ENCODE peak calls at places on chromosomes 3 and 15, in seven cellular contexts. W, Z, G, V, K, Q and P are unnamed samples.

GRCh38 chr3:16174389-16174788 is at the start of gene GALNT15:
- DNase-seq in Z (peak; percentile 82), W (no peak), Q (peak; percentile 83), V (peak; percentile 68), G (no peak), K (no peak), P (no peak)

GRCh38 chr3:61928776-61929175 is 367.4 kb downstream of the PTPRG start:
- DNase-seq in Z (no peak), Q (no peak), V (no peak), W (no peak), G (no peak), K (no peak), P (no peak)

GRCh38 chr15:77865106-77865630 is 212.3 kb downstream of the TBC1D2B start:
- DNase-seq in G (no peak), Q (no peak), V (no peak), K (no peak), W (no peak), Z (no peak), P (no peak)

GRCh38 chr3:101995371-101996046 is 146.2 kb downstream of the NFKBIZ start:
- DNase-seq in Q (no peak), G (no peak), Z (no peak), W (no peak), K (no peak), V (no peak), P (no peak)

GRCh38 chr3:45488581-45488980 is 100.2 kb downstream of the LARS2 start:
- DNase-seq in Z (no peak), G (no peak), W (no peak), K (no peak), V (no peak), Q (no peak), P (no peak)

GRCh38 chr3:10342781-10343180 is 21.9 kb upstream of the SEC13 start:
- DNase-seq in V (no peak), K (no peak), Q (no peak), Z (no peak), W (no peak), G (no peak), P (no peak)

GRCh38 chr3:9769426-9770275 is at the start of gene CAMK1:
- DNase-seq in K (no peak), Q (peak; percentile 76), G (no peak), V (peak; percentile 21), Z (peak; percentile 92), W (peak; percentile 32), P (peak; percentile 53)

GRCh38 chr3:54858386-54858785 is 69.5 kb downstream of the LRTM1 start:
- DNase-seq in V (no peak), W (no peak), K (no peak), Q (no peak), Z (no peak), G (no peak), P (no peak)

GRCh38 chr3:126557415-126557745 is 1.4 kb downstream of the C3orf22 start:
- DNase-seq in Z (peak; percentile 8), G (peak; percentile 6), Q (no peak), V (no peak), W (no peak), K (no peak), P (no peak)

GRCh38 chr3:47643092-47643491 is 64.4 kb upstream of the CSPG5 start:
- DNase-seq in G (no peak), Z (no peak), K (no peak), W (no peak), Q (no peak), V (no peak), P (no peak)

GRCh38 chr3:111032677-111033076 is 38.9 kb upstream of the NECTIN3 start:
- DNase-seq in W (no peak), K (no peak), Z (no peak), G (no peak), Q (no peak), V (no peak), P (no peak)

GRCh38 chr3:85725809-85726208 is 767.0 kb downstream of the CADM2 start:
- DNase-seq in Q (no peak), W (no peak), V (no peak), G (no peak), K (no peak), Z (no peak), P (no peak)

GRCh38 chr3:188339410-188340295 is 185.7 kb downstream of the LPP start:
- DNase-seq in Q (no peak), Z (no peak), W (peak; percentile 65), V (no peak), G (no peak), K (no peak), P (no peak)